ENCODE peak calls at places on chromosomes 13 and 19, in seven cellular contexts. H is heart right ventricle, P is endothelial cell of umbilical vein, J is ovary, C is dorsolateral prefrontal cortex, V is left ventricle myocardium inferior, D is body of pancreas. I is an unnamed sample.

GRCh38 chr13:44768775-44769578 is 192.8 kb upstream of the TSC22D1 start:
- DNase-seq in C (no peak), D (peak), H (no peak), V (no peak), J (no peak), P (no peak), I (no peak)

GRCh38 chr13:32248789-32249188 is 66.4 kb downstream of the ZAR1L start:
- DNase-seq in V (no peak), D (no peak), J (no peak), P (no peak), C (no peak), H (no peak), I (no peak)

GRCh38 chr13:22596157-22596863 is 584.5 kb upstream of the SGCG start:
- DNase-seq in H (no peak), P (no peak), V (no peak), D (no peak), J (no peak), C (no peak), I (no peak)

GRCh38 chr19:21940684-21941083 is 70.1 kb downstream of the ZNF208 start:
- DNase-seq in H (no peak), J (no peak), D (no peak), V (no peak), C (no peak), P (no peak), I (no peak)

GRCh38 chr19:50492303-50493052 is 15.8 kb upstream of the GARIN5A start:
- DNase-seq in D (no peak), V (no peak), H (no peak), P (no peak), C (no peak), J (no peak), I (no peak)

GRCh38 chr19:16541526-16542044 is 652 bp downstream of the CHERP start:
- DNase-seq in D (no peak), V (no peak), C (no peak), H (no peak), J (no peak), P (peak), I (no peak)

GRCh38 chr19:23991170-23991569 is 76.5 kb downstream of the ZNF726 start:
- DNase-seq in H (no peak), J (no peak), C (no peak), P (peak), D (peak), V (no peak), I (peak)

GRCh38 chr13:83980322-83980721 is 98.0 kb upstream of the SLITRK1 start:
- DNase-seq in C (no peak), H (no peak), V (no peak), D (no peak), J (no peak), P (no peak), I (no peak)

GRCh38 chr13:97275775-97276501 is 53.8 kb downstream of the MBNL2 start:
- DNase-seq in C (no peak), P (no peak), V (no peak), H (no peak), D (no peak), J (no peak), I (no peak)

GRCh38 chr19:53132231-53132991 is at the start of gene ZNF415:
- DNase-seq in V (peak), P (peak), D (peak), H (peak), C (peak), J (peak), I (no peak)

GRCh38 chr13:45047394-45048328 is 58.3 kb downstream of the GPALPP1 start:
- DNase-seq in H (peak), V (peak), P (peak), D (peak), C (peak), J (peak), I (peak)

GRCh38 chr19:44741841-44742352 is 6.6 kb upstream of the BCL3 start:
- DNase-seq in H (peak), P (peak), J (peak), V (peak), C (peak), D (peak), I (no peak)

GRCh38 chr19:19602713-19603320 is 15.7 kb downstream of the PBX4 start:
- DNase-seq in V (no peak), J (no peak), C (no peak), D (no peak), H (no peak), P (no peak), I (no peak)

GRCh38 chr13:99326012-99326411 is 18.8 kb upstream of the GPR183 start:
- DNase-seq in D (no peak), V (no peak), C (no peak), P (no peak), J (no peak), H (no peak), I (no peak)

GRCh38 chr13:33999830-34000605 is 182.1 kb downstream of the RFC3 start:
- DNase-seq in J (no peak), C (no peak), D (no peak), H (no peak), V (no peak), P (no peak), I (no peak)

GRCh38 chr19:45075215-45076028 is 856 bp downstream of the ZNF296 start:
- DNase-seq in V (peak), P (peak), H (peak), J (no peak), C (peak), D (peak), I (no peak)

GRCh38 chr13:42709276-42709675 is 72.1 kb upstream of the FAM216B start:
- DNase-seq in P (no peak), C (no peak), V (no peak), D (no peak), J (no peak), H (no peak), I (no peak)

GRCh38 chr13:90801621-90802020 is 545.9 kb upstream of the MIR17HG start:
- DNase-seq in V (no peak), C (no peak), P (no peak), J (no peak), D (no peak), H (no peak), I (no peak)

GRCh38 chr13:73001971-73002370 is 56.8 kb upstream of the KLF5 start:
- DNase-seq in P (no peak), D (no peak), H (no peak), V (no peak), C (no peak), J (no peak), I (no peak)

GRCh38 chr13:40966298-40966697 is 52.8 kb downstream of the ELF1 start:
- DNase-seq in D (no peak), H (no peak), V (no peak), P (no peak), J (no peak), C (no peak), I (no peak)

GRCh38 chr19:38255759-38256052 is 468 bp downstream of the PPP1R14A start:
- DNase-seq in V (no peak), D (no peak), H (no peak), C (no peak), J (peak), P (no peak), I (no peak)

GRCh38 chr13:52651880-52652169 is 811 bp upstream of the SUGT1 start:
- DNase-seq in D (no peak), J (no peak), P (no peak), C (no peak), H (no peak), V (no peak), I (no peak)

GRCh38 chr13:30138511-30138910 is 168.8 kb downstream of the KATNAL1 start:
- DNase-seq in H (no peak), P (peak), D (no peak), C (no peak), V (no peak), J (no peak), I (no peak)

GRCh38 chr13:75855847-75856246 is 219.7 kb downstream of the LMO7 start:
- DNase-seq in D (no peak), V (no peak), H (no peak), P (no peak), C (no peak), J (no peak), I (no peak)

GRCh38 chr19:49151339-49152217 is 3.6 kb downstream of the HRC start:
- DNase-seq in C (no peak), P (peak), H (peak), J (peak), D (peak), V (peak), I (no peak)

GRCh38 chr13:30312859-30313258 is 5.5 kb upstream of the KATNAL1 start:
- DNase-seq in C (no peak), P (peak), H (no peak), D (no peak), V (no peak), J (no peak), I (no peak)

DNA sequence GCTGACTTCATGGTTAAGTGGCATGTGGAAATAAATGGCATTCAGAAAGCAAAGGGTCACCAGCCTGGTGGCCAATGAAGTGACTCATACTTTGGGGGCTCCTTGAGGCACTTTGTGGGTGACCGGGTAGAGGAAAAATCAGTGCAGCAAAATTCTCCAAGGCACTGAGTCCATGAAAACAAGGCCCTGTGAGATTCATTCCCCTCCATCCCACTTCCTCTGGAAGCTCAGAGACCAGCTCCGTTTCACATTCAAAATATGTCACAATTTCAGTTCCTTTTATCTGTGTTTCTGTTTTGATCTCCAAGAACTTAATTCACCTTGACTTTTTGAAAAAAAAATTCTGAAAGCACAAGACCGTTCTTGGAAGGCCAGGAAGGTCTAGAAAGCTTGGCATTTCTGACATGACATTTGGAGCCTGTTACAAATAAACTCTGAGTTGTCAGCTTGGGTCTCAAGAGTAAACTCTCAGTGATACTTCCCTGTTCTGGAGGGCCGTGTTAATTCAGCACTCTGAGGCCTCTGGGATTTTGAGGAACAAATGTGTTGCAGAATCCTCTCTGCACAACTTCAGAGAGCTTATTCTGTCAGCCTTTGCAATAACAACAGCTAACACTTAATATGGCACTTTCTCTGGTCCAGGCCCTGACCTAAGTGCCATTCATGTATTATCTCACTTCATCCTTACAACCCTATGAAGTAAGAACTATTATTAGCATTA is 6.8 kb downstream of the CYSLTR2 start:
- DNase-seq in P (no peak), V (no peak), D (no peak), C (no peak), J (no peak), H (no peak), I (no peak)
- H3K27ac ChIP-seq in P (no peak), V (peak), D (no peak), C (no peak), J (peak), H (peak), I (no peak)

DNA sequence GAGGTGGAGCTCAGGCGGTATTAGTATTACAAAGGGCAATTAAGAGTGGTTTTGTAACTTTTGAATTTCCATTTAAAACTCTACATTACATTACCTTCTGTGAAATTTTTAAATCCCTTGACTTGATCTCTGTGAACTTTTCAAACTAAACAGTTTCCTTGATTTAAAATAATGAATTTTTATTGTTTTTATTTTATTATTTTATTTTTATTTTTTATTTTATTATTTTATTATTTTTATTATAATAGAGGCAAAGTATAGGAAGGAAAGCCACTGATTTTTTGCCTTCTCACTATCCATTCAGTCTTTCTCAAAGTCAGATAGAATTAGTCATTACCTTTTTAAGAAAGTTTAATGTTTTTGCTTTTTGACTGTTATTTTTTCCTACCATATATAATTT is 1248.1 kb upstream of the SLC10A2 start:
- DNase-seq in C (no peak), D (no peak), H (no peak), V (no peak), P (no peak), J (no peak), I (no peak)
- H3K27ac ChIP-seq in C (no peak), D (no peak), H (no peak), V (no peak), P (no peak), J (no peak), I (no peak)

GRCh38 chr19:2446390-2446789 is 10.4 kb downstream of the LMNB2 start:
- DNase-seq in V (no peak), J (no peak), P (no peak), D (no peak), C (no peak), H (no peak), I (no peak)
- H3K27ac ChIP-seq in V (no peak), J (no peak), P (no peak), D (no peak), C (no peak), H (no peak), I (no peak)

GRCh38 chr13:51244637-51245405 is 22.6 kb downstream of the FAM124A start:
- DNase-seq in V (no peak), P (no peak), H (no peak), C (no peak), D (no peak), J (no peak), I (no peak)

GRCh38 chr13:51246411-51247298 is 24.5 kb downstream of the FAM124A start:
- DNase-seq in C (peak), H (peak), J (no peak), P (no peak), V (peak), D (no peak), I (no peak)

GRCh38 chr13:51243832-51244231 is 21.6 kb downstream of the FAM124A start:
- DNase-seq in H (no peak), V (no peak), P (no peak), C (no peak), D (no peak), J (no peak), I (no peak)

GRCh38 chr13:51246005-51246404 is 23.8 kb downstream of the FAM124A start:
- DNase-seq in P (no peak), D (no peak), V (no peak), J (no peak), H (no peak), C (no peak), I (no peak)

GRCh38 chr13:51245583-51245982 is 23.4 kb downstream of the FAM124A start:
- DNase-seq in C (no peak), D (no peak), V (no peak), P (no peak), H (no peak), J (no peak), I (no peak)
- H3K27ac ChIP-seq in C (peak), D (no peak), V (peak), P (no peak), H (peak), J (no peak), I (no peak)

I was measured in CD8-positive, alpha-beta memory T cell.